ENCODE peak calls at places on chromosomes 1 and 21, in four cellular contexts. N is A549; D is CD8-positive, alpha-beta T cell; K is left ventricle myocardium inferior. Z is an unnamed sample.

GRCh38 chr1:102879439-102879993 is 228.8 kb downstream of the COL11A1 start:
- DNase-seq in D (no peak), N (peak), K (no peak), Z (no peak)

GRCh38 chr1:78779831-78780230 is 130.2 kb downstream of the IFI44 start:
- DNase-seq in D (no peak), N (no peak), K (no peak), Z (no peak)

GRCh38 chr1:94727846-94728715 is 92.1 kb upstream of the SLC44A3 start:
- DNase-seq in N (peak), K (no peak), D (no peak), Z (no peak)

GRCh38 chr1:219385786-219386427 is 212.2 kb downstream of the LYPLAL1 start:
- DNase-seq in D (no peak), K (no peak), N (peak), Z (peak)

GRCh38 chr1:159857889-159858288 is 4.6 kb downstream of the VSIG8 start:
- DNase-seq in D (no peak), N (no peak), K (no peak), Z (no peak)

GRCh38 chr1:3022511-3022973 is 1.3 kb downstream of the ACTRT2 start:
- DNase-seq in K (peak), D (no peak), N (no peak), Z (no peak)

GRCh38 chr1:4564083-4564482 is 90.3 kb upstream of the AJAP1 start:
- DNase-seq in N (no peak), D (no peak), K (no peak), Z (no peak)

GRCh38 chr21:28615276-28615675 is 377.4 kb downstream of the LTN1 start:
- DNase-seq in K (no peak), D (no peak), N (no peak), Z (no peak)

GRCh38 chr1:159920202-159920601 is 5.1 kb downstream of the TAGLN2 start:
- DNase-seq in D (no peak), K (no peak), N (no peak), Z (no peak)

GRCh38 chr21:14479387-14479786 is 66.7 kb downstream of the SAMSN1 start:
- DNase-seq in K (no peak), D (no peak), N (no peak), Z (no peak)

GRCh38 chr1:162185299-162185698 is 115.8 kb downstream of the NOS1AP start:
- DNase-seq in N (no peak), K (no peak), D (no peak), Z (no peak)

GRCh38 chr1:93620169-93620840 is 61.3 kb downstream of the BCAR3 start:
- DNase-seq in K (no peak), D (no peak), N (no peak), Z (no peak)

GRCh38 chr1:1752190-1752589 is 26.1 kb downstream of the NADK start:
- DNase-seq in K (no peak), D (no peak), N (no peak), Z (no peak)
- H3K27ac ChIP-seq in K (no peak), D (no peak), N (no peak), Z (peak)

GRCh38 chr21:41074607-41075184 is 93.3 kb upstream of the BACE2 start:
- DNase-seq in N (no peak), D (no peak), K (no peak), Z (no peak)

GRCh38 chr21:41075668-41076463 is 92.1 kb upstream of the BACE2 start:
- DNase-seq in K (no peak), D (no peak), N (no peak), Z (no peak)

GRCh38 chr21:41069305-41069642 is 98.7 kb upstream of the BACE2 start:
- DNase-seq in N (no peak), K (no peak), D (no peak), Z (no peak)

GRCh38 chr21:41068411-41069304 is 99.3 kb upstream of the BACE2 start:
- DNase-seq in D (peak), N (peak), K (peak), Z (peak)

GRCh38 chr21:41071410-41071809 is 96.5 kb upstream of the BACE2 start:
- DNase-seq in K (no peak), N (no peak), D (no peak), Z (peak)
- TF ChIP-seq CTCF in K (no peak), N (no peak), D (no peak), Z (peak)

DNA sequence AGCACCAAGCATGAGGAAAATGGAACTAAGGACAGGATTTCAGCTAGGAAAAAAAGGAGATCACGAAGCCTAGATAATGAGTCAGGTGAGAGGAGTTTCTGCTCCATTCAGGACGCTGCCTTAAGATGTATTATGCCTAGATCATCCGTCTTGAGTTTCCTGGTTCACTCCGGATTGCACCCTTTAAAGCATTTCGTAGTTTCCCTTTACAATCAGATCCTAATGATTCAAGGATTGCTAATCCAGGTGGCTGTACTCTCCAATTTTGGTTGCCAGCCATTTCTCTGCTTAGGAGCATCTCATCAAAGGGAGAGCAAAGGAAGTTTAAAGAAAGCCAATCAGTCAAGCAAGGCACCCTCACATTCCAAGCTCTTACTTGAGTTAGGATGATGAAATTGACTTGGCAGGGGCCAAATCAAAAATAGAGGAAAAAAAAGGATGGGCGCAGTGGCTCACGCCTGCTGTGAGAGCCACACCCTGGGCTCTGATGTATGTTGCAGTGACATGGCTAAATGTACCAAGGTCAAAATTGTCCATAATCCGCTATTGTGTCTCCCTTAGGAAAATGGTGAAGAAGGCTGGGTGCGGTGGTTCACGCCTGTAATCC is 156.9 kb upstream of the SOD1 start:
- DNase-seq in N (no peak), K (no peak), D (no peak), Z (no peak)
- H3K27ac ChIP-seq in N (no peak), K (no peak), D (no peak), Z (no peak)

GRCh38 chr1:234235373-234235772 is 137.9 kb upstream of the COA6 start:
- DNase-seq in K (no peak), D (no peak), N (no peak), Z (no peak)

GRCh38 chr1:234237416-234237815 is 135.8 kb upstream of the COA6 start:
- DNase-seq in D (no peak), N (no peak), K (no peak), Z (no peak)

GRCh38 chr1:234231893-234232276 is 141.4 kb upstream of the COA6 start:
- DNase-seq in D (no peak), K (no peak), N (no peak), Z (no peak)

GRCh38 chr1:234231061-234231892 is 142.0 kb upstream of the COA6 start:
- DNase-seq in K (no peak), D (no peak), N (no peak), Z (peak)

DNA sequence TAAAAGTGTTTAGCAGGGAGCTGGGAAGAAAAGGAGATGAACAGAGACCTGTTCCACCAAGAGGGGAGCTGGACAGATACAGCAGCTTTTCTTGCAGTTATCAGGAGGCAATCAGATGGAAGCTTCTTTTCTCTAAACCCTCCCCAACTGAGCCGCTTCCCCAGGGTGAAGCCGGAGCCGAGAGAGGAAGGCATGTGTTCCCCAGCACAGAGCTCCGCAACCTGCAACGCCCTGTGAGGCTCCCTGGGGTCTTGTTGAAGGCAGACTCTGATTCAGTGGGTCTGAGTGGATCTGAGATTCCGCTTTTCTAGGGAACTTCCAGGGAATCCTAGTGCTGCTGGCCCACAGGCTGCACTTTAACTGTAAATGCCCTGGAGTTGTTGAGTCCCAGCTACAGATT is 139.1 kb upstream of the COA6 start:
- DNase-seq in D (no peak), K (no peak), N (no peak), Z (no peak)
- TF ChIP-seq CTCF in D (no peak), K (no peak), N (no peak), Z (no peak)

GRCh38 chr1:177983087-177983823 is 13.4 kb upstream of the SEC16B start:
- DNase-seq in D (no peak), K (no peak), N (no peak), Z (no peak)
- H3K27ac ChIP-seq in D (no peak), K (peak), N (no peak), Z (peak)

DNA sequence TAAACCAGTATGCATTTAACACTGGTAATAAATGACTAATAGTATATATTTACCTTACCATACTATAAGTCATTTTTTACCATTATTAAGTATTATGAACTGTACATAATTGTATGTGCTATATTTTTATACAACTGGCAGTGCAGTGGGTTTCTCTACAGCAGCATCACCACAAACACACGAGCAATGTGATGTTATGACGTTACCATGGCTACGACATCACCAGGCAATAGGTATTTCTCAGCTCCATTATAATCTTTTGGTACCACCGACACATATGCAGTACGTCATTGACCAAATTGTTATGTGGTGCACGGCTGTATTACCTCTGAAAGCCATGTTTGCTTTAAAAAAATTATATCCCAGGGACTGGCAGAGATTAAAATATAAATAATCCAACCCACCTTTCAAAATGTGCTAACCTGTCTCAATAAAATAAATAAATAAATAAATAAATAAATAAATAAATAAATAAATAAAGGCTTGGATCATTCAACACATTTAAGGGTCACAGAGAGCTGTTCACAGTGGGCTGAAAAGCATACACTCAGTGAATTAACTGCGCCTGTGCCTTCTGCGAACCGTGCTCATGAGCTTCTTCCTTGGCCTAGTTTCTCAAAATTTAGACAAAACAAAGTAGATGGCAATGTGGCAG is 121.4 kb upstream of the SLC35F3 start:
- DNase-seq in N (no peak), D (no peak), K (no peak), Z (peak)
- TF ChIP-seq CTCF in N (no peak), D (no peak), K (no peak), Z (no peak)

GRCh38 chr1:239778221-239778813 is 313.4 kb upstream of the FMN2 start:
- DNase-seq in N (no peak), D (no peak), K (no peak), Z (no peak)

GRCh38 chr1:239771550-239771949 is 320.1 kb upstream of the FMN2 start:
- DNase-seq in K (no peak), N (no peak), D (no peak), Z (no peak)

GRCh38 chr1:239772456-239772855 is 319.2 kb upstream of the FMN2 start:
- DNase-seq in N (no peak), D (no peak), K (no peak), Z (no peak)
- H3K27ac ChIP-seq in N (no peak), D (no peak), K (no peak), Z (no peak)

GRCh38 chr1:56803561-56804156 is 15.5 kb downstream of the FYB2 start:
- DNase-seq in N (peak), K (no peak), D (no peak), Z (peak)
- TF ChIP-seq CTCF in N (peak), K (peak), D (no peak), Z (peak)

GRCh38 chr1:154999651-155000474 is 2.7 kb upstream of the ZBTB7B start:
- DNase-seq in D (no peak), K (no peak), N (no peak), Z (peak)

GRCh38 chr1:154998201-154998780 is 4.3 kb upstream of the ZBTB7B start:
- DNase-seq in N (no peak), K (no peak), D (no peak), Z (peak)

GRCh38 chr1:155000475-155000724 is 2.2 kb upstream of the ZBTB7B start:
- DNase-seq in D (no peak), N (peak), K (no peak), Z (no peak)

GRCh38 chr1:155000725-155001437 is 1.7 kb upstream of the ZBTB7B start:
- DNase-seq in K (peak), N (peak), D (peak), Z (peak)

DNA sequence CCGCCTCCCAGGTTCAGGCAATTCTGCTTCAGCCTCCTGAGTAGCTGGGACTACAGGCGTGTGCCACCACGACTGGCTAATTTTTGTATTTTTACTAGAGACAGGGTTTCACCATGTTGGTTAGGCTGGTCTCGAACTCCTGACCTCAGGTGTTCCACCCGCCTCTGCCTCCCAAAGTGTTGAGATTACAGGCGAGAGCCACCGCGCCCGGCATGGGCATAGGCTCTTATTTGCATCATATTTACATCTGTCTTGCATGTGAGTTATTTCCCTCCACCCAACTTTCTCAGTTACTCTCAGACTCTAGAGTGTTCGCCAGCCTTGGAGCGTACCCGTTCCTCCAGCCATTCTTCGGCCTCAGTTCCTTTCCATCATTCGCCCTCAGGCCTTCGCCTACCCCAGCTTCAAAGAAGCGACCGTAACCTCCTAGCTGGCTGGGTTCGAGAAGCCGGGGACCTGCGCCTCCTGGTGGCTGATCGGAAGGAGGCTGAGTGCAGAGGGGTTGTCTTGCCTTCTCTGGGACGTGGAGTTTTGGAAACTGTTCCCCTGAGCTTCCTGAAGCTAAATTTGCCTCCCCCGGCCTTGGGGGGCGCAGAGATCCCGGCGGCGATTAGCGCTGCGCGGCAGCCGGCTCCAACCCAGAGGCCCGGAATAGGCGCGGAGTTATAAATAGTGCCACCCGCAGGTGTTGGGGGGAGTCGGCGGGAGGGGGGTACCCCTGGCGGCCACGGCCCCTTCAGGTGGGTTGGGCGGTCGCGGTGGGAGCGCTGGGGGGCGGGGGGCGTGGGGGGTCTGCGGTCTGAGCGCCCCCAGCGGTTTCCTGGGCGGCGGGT is 3.6 kb upstream of the ZBTB7B start:
- DNase-seq in N (peak), D (peak), K (peak), Z (peak)
- H3K27ac ChIP-seq in N (peak), D (no peak), K (peak), Z (peak)